ENCODE peak calls at places on chromosomes 3 and 15, in eight cellular contexts. One of them, this sample, is unnamed.

GRCh38 chr3:197750396-197750831 is 731 bp downstream of the FYTTD1 start:
- DNase-seq in A549: peak; percentile 66
- DNase-seq in CD4-positive, alpha-beta memory T cell: peak; percentile 65
- DNase-seq in tibial artery: peak; percentile 75
- DNase-seq in anterior cingulate cortex: peak; percentile 36
- DNase-seq in OCI-M1: peak; percentile 70
- DNase-seq in SW480: peak; percentile 85
- DNase-seq in heart right ventricle: peak; percentile 69
- DNase-seq in this sample: peak; percentile 57

GRCh38 chr3:34361921-34362320 is 563.5 kb downstream of the PDCD6IP start:
- DNase-seq in OCI-M1: peak; percentile 38
- DNase-seq in tibial artery: peak; percentile 24
- DNase-seq in SW480: no peak
- DNase-seq in CD4-positive, alpha-beta memory T cell: no peak
- DNase-seq in heart right ventricle: no peak
- DNase-seq in anterior cingulate cortex: peak; percentile 4
- DNase-seq in A549: no peak
- DNase-seq in this sample: no peak

GRCh38 chr15:100873029-100873677 is 6.5 kb upstream of the ALDH1A3 start:
- DNase-seq in A549: peak; percentile 88
- DNase-seq in SW480: peak; percentile 87
- DNase-seq in CD4-positive, alpha-beta memory T cell: peak; percentile 51
- DNase-seq in heart right ventricle: no peak
- DNase-seq in OCI-M1: peak; percentile 75
- DNase-seq in tibial artery: peak; percentile 84
- DNase-seq in anterior cingulate cortex: peak; percentile 71
- DNase-seq in this sample: peak; percentile 88

GRCh38 chr3:194787072-194787471 is 101.4 kb downstream of the FAM43A start:
- DNase-seq in heart right ventricle: no peak
- DNase-seq in CD4-positive, alpha-beta memory T cell: no peak
- DNase-seq in OCI-M1: no peak
- DNase-seq in A549: no peak
- DNase-seq in anterior cingulate cortex: no peak
- DNase-seq in tibial artery: no peak
- DNase-seq in SW480: no peak
- DNase-seq in this sample: no peak

GRCh38 chr3:23402728-23403505 is 199.8 kb downstream of the UBE2E2 start:
- DNase-seq in tibial artery: no peak
- DNase-seq in A549: no peak
- DNase-seq in anterior cingulate cortex: no peak
- DNase-seq in OCI-M1: no peak
- DNase-seq in heart right ventricle: no peak
- DNase-seq in SW480: peak; percentile 27
- DNase-seq in CD4-positive, alpha-beta memory T cell: no peak
- DNase-seq in this sample: no peak

GRCh38 chr3:30199096-30199734 is 407.2 kb upstream of the TGFBR2 start:
- DNase-seq in anterior cingulate cortex: peak; percentile 39
- DNase-seq in OCI-M1: peak; percentile 88
- DNase-seq in SW480: peak; percentile 23
- DNase-seq in tibial artery: peak; percentile 74
- DNase-seq in heart right ventricle: peak; percentile 77
- DNase-seq in A549: peak; percentile 15
- DNase-seq in CD4-positive, alpha-beta memory T cell: peak; percentile 43
- DNase-seq in this sample: peak; percentile 70

GRCh38 chr15:67542192-67542461 is 376 bp upstream of the MAP2K5 start:
- DNase-seq in tibial artery: no peak
- DNase-seq in SW480: peak; percentile 51
- DNase-seq in OCI-M1: peak; percentile 77
- DNase-seq in CD4-positive, alpha-beta memory T cell: no peak
- DNase-seq in A549: no peak
- DNase-seq in heart right ventricle: no peak
- DNase-seq in anterior cingulate cortex: no peak
- DNase-seq in this sample: no peak

GRCh38 chr3:129514110-129514509 is 14.3 kb upstream of the RHO start:
- DNase-seq in A549: no peak
- DNase-seq in OCI-M1: no peak
- DNase-seq in tibial artery: no peak
- DNase-seq in heart right ventricle: no peak
- DNase-seq in SW480: no peak
- DNase-seq in anterior cingulate cortex: no peak
- DNase-seq in CD4-positive, alpha-beta memory T cell: no peak
- DNase-seq in this sample: no peak

GRCh38 chr3:52194541-52195296 is 3.2 kb upstream of the ALAS1 start:
- DNase-seq in A549: no peak
- DNase-seq in heart right ventricle: peak; percentile 51
- DNase-seq in tibial artery: no peak
- DNase-seq in CD4-positive, alpha-beta memory T cell: no peak
- DNase-seq in OCI-M1: no peak
- DNase-seq in SW480: no peak
- DNase-seq in anterior cingulate cortex: no peak
- DNase-seq in this sample: no peak

GRCh38 chr3:50238549-50239026 is 2.6 kb downstream of the GNAI2 start:
- DNase-seq in anterior cingulate cortex: peak; percentile 68
- DNase-seq in A549: no peak
- DNase-seq in SW480: peak; percentile 45
- DNase-seq in tibial artery: peak; percentile 85
- DNase-seq in heart right ventricle: peak; percentile 89
- DNase-seq in OCI-M1: no peak
- DNase-seq in CD4-positive, alpha-beta memory T cell: no peak
- DNase-seq in this sample: no peak

GRCh38 chr15:27412413-27412812 is 441.4 kb downstream of the GABRG3 start:
- DNase-seq in A549: no peak
- DNase-seq in OCI-M1: no peak
- DNase-seq in anterior cingulate cortex: no peak
- DNase-seq in SW480: no peak
- DNase-seq in tibial artery: no peak
- DNase-seq in CD4-positive, alpha-beta memory T cell: no peak
- DNase-seq in heart right ventricle: no peak
- DNase-seq in this sample: no peak

GRCh38 chr3:59432676-59433075 is 382.9 kb upstream of the CFAP20DC start:
- DNase-seq in SW480: no peak
- DNase-seq in tibial artery: no peak
- DNase-seq in A549: no peak
- DNase-seq in heart right ventricle: no peak
- DNase-seq in OCI-M1: no peak
- DNase-seq in CD4-positive, alpha-beta memory T cell: no peak
- DNase-seq in anterior cingulate cortex: no peak
- DNase-seq in this sample: no peak

GRCh38 chr3:159266779-159267178 is 464.9 kb downstream of the MFSD1 start:
- DNase-seq in anterior cingulate cortex: no peak
- DNase-seq in SW480: peak; percentile 44
- DNase-seq in tibial artery: no peak
- DNase-seq in CD4-positive, alpha-beta memory T cell: no peak
- DNase-seq in OCI-M1: peak; percentile 61
- DNase-seq in heart right ventricle: no peak
- DNase-seq in A549: peak; percentile 18
- DNase-seq in this sample: peak; percentile 85

GRCh38 chr3:52280046-52280445 is 1.6 kb upstream of the WDR82 start:
- DNase-seq in A549: no peak
- DNase-seq in tibial artery: no peak
- DNase-seq in heart right ventricle: no peak
- DNase-seq in anterior cingulate cortex: no peak
- DNase-seq in SW480: no peak
- DNase-seq in CD4-positive, alpha-beta memory T cell: no peak
- DNase-seq in OCI-M1: peak; percentile 61
- DNase-seq in this sample: peak; percentile 54

GRCh38 chr15:58182460-58183163 is 44.4 kb downstream of the AQP9 start:
- DNase-seq in CD4-positive, alpha-beta memory T cell: no peak
- DNase-seq in heart right ventricle: peak; percentile 41
- DNase-seq in OCI-M1: peak; percentile 56
- DNase-seq in tibial artery: no peak
- DNase-seq in SW480: peak; percentile 40
- DNase-seq in anterior cingulate cortex: peak; percentile 11
- DNase-seq in A549: peak; percentile 75
- DNase-seq in this sample: peak; percentile 67

This sample was measured in SK-MEL-5.